ENCODE peak calls at places on chromosomes 11 and 22, in five cellular contexts. A is MM.1S, B is SK-N-SH, M is PC-3, O is GM23248. E is an unnamed sample.

GRCh38 chr11:130159657-130160459 is at the start of gene ST14:
- DNase-seq in A (peak), B (peak), M (peak), O (peak), E (peak)

GRCh38 chr11:134531331-134532135 is 119.5 kb upstream of the B3GAT1 start:
- DNase-seq in A (no peak), B (no peak), M (no peak), O (no peak), E (no peak)

GRCh38 chr11:13647391-13647790 is 21.1 kb upstream of the FAR1 start:
- DNase-seq in A (no peak), B (no peak), M (peak), O (no peak), E (no peak)

GRCh38 chr11:72969894-72970335 is 155.7 kb downstream of the ATG16L2 start:
- DNase-seq in A (peak), B (no peak), M (peak), O (peak), E (no peak)

GRCh38 chr11:119863811-119864601 is 135.0 kb upstream of the NECTIN1 start:
- DNase-seq in A (no peak), B (peak), M (no peak), O (no peak), E (peak)

GRCh38 chr22:39220897-39221850 is 23.6 kb downstream of the PDGFB start:
- DNase-seq in A (peak), B (no peak), M (peak), O (peak), E (no peak)

GRCh38 chr11:1916132-1916985 is 3.1 kb upstream of the TNNT3 start:
- DNase-seq in A (no peak), B (no peak), M (no peak), O (no peak), E (no peak)

GRCh38 chr11:124753207-124753606 is 1.2 kb upstream of the VSIG2 start:
- DNase-seq in A (no peak), B (peak), M (no peak), O (no peak), E (no peak)

GRCh38 chr22:29925402-29925801 is 42.4 kb downstream of the MTMR3 start:
- DNase-seq in A (no peak), B (no peak), M (no peak), O (no peak), E (no peak)

GRCh38 chr11:45110562-45110961 is 35.9 kb upstream of the PRDM11 start:
- DNase-seq in A (peak), B (peak), M (peak), O (peak), E (peak)

GRCh38 chr11:129251067-129251466 is 58.9 kb upstream of the ARHGAP32 start:
- DNase-seq in A (no peak), B (no peak), M (peak), O (peak), E (no peak)

GRCh38 chr11:61007971-61008896 is 36.8 kb downstream of the CD6 start:
- DNase-seq in A (no peak), B (peak), M (no peak), O (no peak), E (peak)

GRCh38 chr11:66904561-66904960 is 47.7 kb downstream of the LRFN4 start:
- DNase-seq in A (no peak), B (peak), M (peak), O (no peak), E (no peak)

GRCh38 chr22:24474221-24474620 is 20.9 kb upstream of the UPB1 start:
- DNase-seq in A (no peak), B (no peak), M (peak), O (peak), E (peak)

GRCh38 chr11:48154162-48154561 is 62.4 kb upstream of the OR4B1 start:
- DNase-seq in A (no peak), B (no peak), M (peak), O (peak), E (no peak)

GRCh38 chr22:40510965-40511364 is 125.6 kb downstream of the MRTFA start:
- DNase-seq in A (no peak), B (no peak), M (no peak), O (no peak), E (no peak)

GRCh38 chr22:19126874-19127273 is 4.2 kb upstream of the TSSK2 start:
- DNase-seq in A (no peak), B (no peak), M (no peak), O (no peak), E (no peak)

GRCh38 chr11:66035653-66036333 is 9.5 kb upstream of the CATSPER1 start:
- DNase-seq in A (no peak), B (no peak), M (no peak), O (no peak), E (no peak)

GRCh38 chr11:102253018-102253775 is 64.1 kb upstream of the BIRC3 start:
- DNase-seq in A (no peak), B (no peak), M (no peak), O (no peak), E (peak)

GRCh38 chr11:122707111-122707510 is 51.6 kb downstream of the UBASH3B start:
- DNase-seq in A (no peak), B (no peak), M (peak), O (peak), E (no peak)

GRCh38 chr11:111502611-111503010 is 9.6 kb downstream of the BTG4 start:
- DNase-seq in A (no peak), B (no peak), M (no peak), O (no peak), E (no peak)

DNA sequence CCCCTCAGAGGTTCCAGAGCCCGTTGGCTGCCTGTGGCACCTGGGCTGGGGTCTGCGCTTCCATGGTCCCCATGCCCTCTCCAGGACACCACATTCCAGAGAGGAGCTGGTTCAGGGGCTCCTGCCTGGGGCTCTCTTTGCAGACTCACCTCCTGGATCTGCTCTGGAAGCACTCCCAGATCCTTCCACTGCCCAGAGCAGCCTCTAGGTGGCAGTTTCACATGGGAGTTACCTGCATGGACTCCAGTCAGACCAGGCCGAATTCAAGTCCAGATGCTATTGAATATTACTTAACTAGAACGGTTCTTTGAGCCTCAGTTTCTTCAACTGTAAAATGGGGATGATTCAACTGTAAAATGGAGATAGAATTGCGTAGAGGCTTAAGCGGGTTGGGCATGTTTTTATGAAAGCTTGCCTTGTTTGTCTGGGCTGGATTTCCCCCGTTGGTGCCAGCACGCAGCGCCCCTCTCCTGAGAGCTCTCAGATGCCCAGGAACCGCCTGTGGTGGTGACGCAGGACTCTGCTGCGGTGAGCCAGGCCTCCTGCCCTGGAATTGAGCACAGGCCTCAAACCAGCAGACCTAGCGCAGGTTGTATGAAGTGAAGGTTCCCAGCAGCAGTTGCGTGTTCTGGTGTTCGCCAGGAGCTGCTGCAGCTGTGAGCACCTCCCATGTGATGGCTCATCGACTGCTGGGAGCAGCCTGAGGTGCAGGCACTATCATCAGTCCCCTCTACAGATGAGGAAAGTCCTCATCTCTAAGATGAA is 44.2 kb downstream of the LMO1 start:
- DNase-seq in A (peak), B (peak), M (peak), O (peak), E (peak)
- H3K4me2 ChIP-seq in A (no peak), B (no peak), M (no peak), O (no peak), E (no peak)

GRCh38 chr11:70730411-70730810 is 332.1 kb downstream of the CTTN start:
- DNase-seq in A (no peak), B (no peak), M (no peak), O (no peak), E (no peak)

GRCh38 chr11:70734379-70734778 is 336.1 kb downstream of the CTTN start:
- DNase-seq in A (no peak), B (no peak), M (no peak), O (no peak), E (no peak)

GRCh38 chr11:70731670-70732492 is 333.6 kb downstream of the CTTN start:
- DNase-seq in A (no peak), B (no peak), M (no peak), O (no peak), E (no peak)

GRCh38 chr11:70733327-70734325 is 335.3 kb downstream of the CTTN start:
- DNase-seq in A (no peak), B (no peak), M (no peak), O (no peak), E (no peak)

GRCh38 chr11:70732493-70733206 is 334.3 kb downstream of the CTTN start:
- DNase-seq in A (no peak), B (no peak), M (no peak), O (peak), E (no peak)
- TF ChIP-seq EZH2phosphoT487 in A (no peak), B (no peak), M (no peak), O (no peak), E (no peak)

GRCh38 chr11:78641541-78641940 is 66.9 kb upstream of the NARS2 start:
- DNase-seq in A (no peak), B (no peak), M (no peak), O (no peak), E (no peak)
- H3K4me2 ChIP-seq in A (no peak), B (no peak), M (no peak), O (no peak), E (no peak)

DNA sequence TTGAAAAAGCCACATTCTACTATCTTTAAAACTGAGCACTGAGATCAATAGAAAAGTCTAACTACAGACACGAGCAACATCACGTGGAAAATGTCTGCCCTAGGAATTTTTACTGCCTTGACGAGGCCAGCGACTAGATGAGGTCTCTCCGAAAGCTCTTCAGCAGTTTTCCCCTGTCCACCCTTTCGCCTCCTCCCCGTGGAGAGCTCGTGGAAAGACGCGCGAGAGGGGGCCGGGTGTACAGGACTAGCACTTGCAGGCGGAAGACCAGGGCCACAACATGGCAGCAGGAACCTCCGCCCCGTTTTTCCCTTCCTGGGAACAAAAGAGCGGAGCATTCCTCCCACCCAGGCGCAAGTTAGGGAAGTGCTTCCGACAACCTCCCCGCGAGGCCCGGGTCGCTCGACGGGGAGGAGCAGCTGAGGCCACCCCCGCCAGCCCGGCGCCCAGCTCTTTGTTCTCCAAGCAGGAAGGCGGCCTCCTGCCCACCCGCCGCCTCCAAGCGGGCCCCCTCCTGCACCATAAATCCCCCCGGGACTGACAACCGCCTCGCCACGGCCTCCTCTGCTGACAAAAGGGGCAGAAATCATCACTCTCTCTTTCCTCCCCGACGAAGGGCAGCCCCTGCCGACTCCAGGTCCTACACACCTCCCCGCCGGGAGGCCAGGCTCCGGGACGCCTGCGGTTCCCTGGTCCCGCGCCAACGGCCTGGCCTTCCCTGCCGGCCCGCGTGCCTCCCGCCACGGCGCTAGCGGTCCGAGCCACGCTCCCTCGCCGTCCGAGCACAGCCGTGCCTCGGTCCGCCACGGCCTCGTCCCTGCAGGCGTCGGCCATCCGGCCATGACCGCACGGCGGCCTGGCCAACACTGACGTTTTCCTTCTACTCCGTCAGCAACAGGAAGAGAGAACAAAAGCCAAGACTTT is 835 bp downstream of the EIF4G2 start:
- DNase-seq in A (peak), B (peak), M (peak), O (peak), E (peak)
- TF ChIP-seq EZH2phosphoT487 in A (no peak), B (no peak), M (no peak), O (no peak), E (no peak)

GRCh38 chr11:69076129-69076791 is 27.5 kb downstream of the TPCN2 start:
- DNase-seq in A (no peak), B (no peak), M (peak), O (no peak), E (no peak)
- H3K4me2 ChIP-seq in A (no peak), B (no peak), M (peak), O (peak), E (no peak)

GRCh38 chr22:36220457-36220921 is 18.8 kb downstream of the APOL2 start:
- DNase-seq in A (no peak), B (no peak), M (peak), O (peak), E (peak)
- TF ChIP-seq EZH2phosphoT487 in A (no peak), B (no peak), M (no peak), O (no peak), E (no peak)